ENCODE peak calls at places on chromosomes 13 and 19, in nine cellular contexts. Q, C, A, E, W, X, N, B and S are unnamed samples. For H3K27me3, the result is how much of the 10 kb centered on the place peaks cover.

GRCh38 chr19:3397266-3398022 is 31.1 kb downstream of the NFIC start:
- DNase-seq in Q (no peak), A (no peak), X (peak), B (peak), W (no peak), N (peak), E (no peak), C (no peak), S (peak)

GRCh38 chr19:8451885-8452284 is 7.1 kb downstream of the HNRNPM start:
- DNase-seq in X (no peak), N (no peak), A (peak), C (no peak), W (no peak), B (no peak), E (no peak), Q (no peak), S (no peak)

GRCh38 chr13:90003566-90003965 is 1343.9 kb upstream of the MIR17HG start:
- DNase-seq in A (no peak), Q (no peak), E (no peak), X (no peak), C (no peak), W (no peak), N (no peak), B (no peak), S (no peak)

GRCh38 chr13:23794267-23795161 is 94.7 kb downstream of the MIPEP start:
- DNase-seq in B (no peak), N (no peak), A (no peak), Q (no peak), C (no peak), X (no peak), E (no peak), W (peak), S (no peak)

GRCh38 chr13:60583911-60584753 is 187.1 kb downstream of the TDRD3 start:
- DNase-seq in W (peak), N (no peak), Q (no peak), X (peak), E (no peak), B (no peak), A (no peak), C (peak), S (no peak)

GRCh38 chr13:73194310-73194709 is 135.5 kb downstream of the KLF5 start:
- DNase-seq in A (peak), B (no peak), W (no peak), X (peak), E (no peak), Q (no peak), C (no peak), N (no peak), S (peak)

GRCh38 chr19:13797870-13798269 is 2.6 kb downstream of the ZSWIM4 start:
- DNase-seq in X (no peak), B (no peak), W (no peak), C (no peak), Q (no peak), E (no peak), N (peak), A (no peak), S (no peak)

GRCh38 chr19:18085702-18086457 is 854 bp downstream of the IL12RB1 start:
- DNase-seq in C (no peak), X (no peak), E (no peak), W (no peak), A (no peak), B (no peak), Q (no peak), N (no peak), S (no peak)

GRCh38 chr13:20305587-20305986 is 73.5 kb upstream of the GJB6 start:
- DNase-seq in W (no peak), A (no peak), X (no peak), B (no peak), E (no peak), C (no peak), N (no peak), Q (no peak), S (no peak)

GRCh38 chr13:109743706-109744453 is 42.5 kb downstream of the IRS2 start:
- DNase-seq in W (peak), X (peak), B (no peak), C (no peak), A (peak), N (no peak), Q (no peak), E (no peak), S (peak)

GRCh38 chr13:100209857-100210580 is 121.1 kb downstream of the PCCA start:
- DNase-seq in N (no peak), A (no peak), B (no peak), W (no peak), X (no peak), C (no peak), E (no peak), Q (no peak), S (no peak)

GRCh38 chr13:113633485-113633873 is 24.5 kb downstream of the ATP4B start:
- DNase-seq in B (peak), C (peak), X (no peak), N (no peak), W (no peak), E (no peak), A (no peak), Q (peak), S (no peak)

GRCh38 chr19:45097776-45098520 is 5.0 kb downstream of the PPP1R37 start:
- DNase-seq in B (no peak), A (peak), C (peak), X (no peak), Q (peak), W (peak), N (peak), E (no peak), S (peak)

GRCh38 chr19:3149526-3150505 is 14.0 kb downstream of the GNA15 start:
- DNase-seq in N (no peak), E (no peak), A (no peak), C (no peak), Q (no peak), X (no peak), B (no peak), W (no peak), S (no peak)

GRCh38 chr19:17327654-17328516 is 6.8 kb downstream of the ANO8 start:
- DNase-seq in N (peak), E (no peak), Q (peak), W (no peak), C (peak), A (peak), X (peak), B (peak), S (peak)

GRCh38 chr13:70385852-70386251 is 277.6 kb upstream of the KLHL1 start:
- DNase-seq in A (no peak), N (no peak), X (no peak), W (no peak), Q (no peak), C (no peak), E (no peak), B (no peak), S (no peak)

GRCh38 chr13:99268822-99269221 is 10.6 kb upstream of the GPR18 start:
- DNase-seq in W (no peak), A (no peak), E (no peak), B (no peak), N (no peak), X (no peak), Q (no peak), C (no peak), S (no peak)

GRCh38 chr19:17402982-17403855 is 2.2 kb downstream of the BST2 start:
- DNase-seq in A (peak), B (no peak), Q (no peak), X (no peak), C (no peak), E (no peak), N (no peak), W (no peak), S (no peak)

GRCh38 chr19:1592023-1592754 is 476 bp downstream of the MBD3 start:
- DNase-seq in E (peak), B (peak), N (peak), C (peak), X (peak), W (peak), Q (peak), A (peak), S (peak)

GRCh38 chr19:3785464-3785937 is 680 bp downstream of the MATK start:
- DNase-seq in N (no peak), Q (no peak), E (no peak), B (no peak), A (no peak), C (no peak), W (no peak), X (no peak), S (no peak)

GRCh38 chr19:6091771-6092291 is 18.5 kb downstream of the RFX2 start:
- DNase-seq in C (no peak), E (no peak), A (peak), N (no peak), Q (no peak), W (no peak), B (no peak), X (peak), S (peak)

DNA sequence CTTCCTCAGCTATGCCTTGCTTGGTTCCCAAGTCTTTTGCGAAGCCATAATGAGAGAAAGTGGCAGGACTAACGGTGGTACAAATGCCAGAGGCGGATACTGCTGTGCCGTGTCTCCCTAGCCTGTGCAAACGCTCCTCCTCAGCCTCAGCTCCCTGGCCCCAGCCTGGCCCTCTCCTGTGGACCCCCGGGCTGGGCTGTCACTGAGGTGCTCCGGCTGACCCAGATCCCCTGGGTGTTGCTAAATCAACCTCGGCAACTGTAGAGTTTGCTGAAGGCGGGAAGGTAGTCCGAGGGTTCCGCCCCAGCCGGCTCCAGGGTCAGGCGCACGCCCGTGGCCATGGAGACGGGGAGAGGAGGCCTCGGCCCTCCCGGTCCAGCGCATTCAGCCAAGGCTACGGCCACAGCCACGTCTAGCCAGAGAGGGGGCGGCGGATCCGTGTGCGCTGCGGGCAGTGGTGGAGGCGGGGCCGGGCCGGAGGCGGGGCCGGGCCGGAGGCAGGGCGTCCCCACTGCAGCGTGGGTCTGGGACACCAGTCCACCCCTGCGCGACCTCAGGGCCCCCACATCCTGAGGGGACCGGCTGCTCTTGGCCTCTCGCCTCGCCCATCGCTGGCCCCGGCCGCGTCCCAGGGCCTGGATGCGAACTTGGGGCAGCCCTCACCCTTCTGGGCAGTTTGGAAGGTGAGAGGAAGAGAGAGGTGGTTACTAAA is 16.4 kb upstream of the ZNF492 start:
- DNase-seq in W (no peak), N (no peak), Q (no peak), A (no peak), X (no peak), E (no peak), C (no peak), B (no peak), S (no peak)
- H3K27me3 ChIP-seq in W (under half), N (under half), Q (under half), A (under half), X (under half), E (under half), C (under half), B (under half), S (under half)

DNA sequence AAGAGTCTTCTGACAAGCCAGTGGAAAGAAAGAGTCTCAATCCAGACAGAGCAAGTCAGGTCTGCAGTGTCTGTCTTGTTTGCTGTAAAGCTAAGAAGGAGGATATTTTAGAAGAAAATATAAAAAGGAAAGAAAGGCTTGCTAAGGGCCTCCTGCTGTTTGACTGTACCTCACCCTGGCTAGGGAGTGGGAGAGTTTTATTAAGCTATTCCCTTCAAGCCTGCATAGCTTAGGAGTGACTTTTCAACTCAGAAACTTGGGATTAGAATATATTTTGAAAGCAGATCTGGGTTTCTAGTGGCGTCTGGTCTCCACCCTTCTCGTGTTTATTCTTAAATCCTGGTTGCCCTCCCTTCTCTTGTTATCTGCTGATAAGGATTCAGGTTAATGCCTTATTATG is 460.0 kb downstream of the COG6 start:
- DNase-seq in Q (no peak), C (no peak), N (no peak), E (no peak), X (no peak), W (no peak), A (no peak), B (no peak), S (no peak)
- H3K27me3 ChIP-seq in Q (under half), C (under half), N (under half), E (under half), X (under half), W (under half), A (under half), B (under half), S (under half)

GRCh38 chr13:51006067-51006800 is 96.6 kb downstream of the RNASEH2B start:
- DNase-seq in B (no peak), W (no peak), N (no peak), C (no peak), E (no peak), X (no peak), A (peak), Q (no peak), S (peak)
- H3K27me3 ChIP-seq in B (under half), W (under half), N (under half), C (under half), E (under half), X (under half), A (under half), Q (under half), S (under half)

DNA sequence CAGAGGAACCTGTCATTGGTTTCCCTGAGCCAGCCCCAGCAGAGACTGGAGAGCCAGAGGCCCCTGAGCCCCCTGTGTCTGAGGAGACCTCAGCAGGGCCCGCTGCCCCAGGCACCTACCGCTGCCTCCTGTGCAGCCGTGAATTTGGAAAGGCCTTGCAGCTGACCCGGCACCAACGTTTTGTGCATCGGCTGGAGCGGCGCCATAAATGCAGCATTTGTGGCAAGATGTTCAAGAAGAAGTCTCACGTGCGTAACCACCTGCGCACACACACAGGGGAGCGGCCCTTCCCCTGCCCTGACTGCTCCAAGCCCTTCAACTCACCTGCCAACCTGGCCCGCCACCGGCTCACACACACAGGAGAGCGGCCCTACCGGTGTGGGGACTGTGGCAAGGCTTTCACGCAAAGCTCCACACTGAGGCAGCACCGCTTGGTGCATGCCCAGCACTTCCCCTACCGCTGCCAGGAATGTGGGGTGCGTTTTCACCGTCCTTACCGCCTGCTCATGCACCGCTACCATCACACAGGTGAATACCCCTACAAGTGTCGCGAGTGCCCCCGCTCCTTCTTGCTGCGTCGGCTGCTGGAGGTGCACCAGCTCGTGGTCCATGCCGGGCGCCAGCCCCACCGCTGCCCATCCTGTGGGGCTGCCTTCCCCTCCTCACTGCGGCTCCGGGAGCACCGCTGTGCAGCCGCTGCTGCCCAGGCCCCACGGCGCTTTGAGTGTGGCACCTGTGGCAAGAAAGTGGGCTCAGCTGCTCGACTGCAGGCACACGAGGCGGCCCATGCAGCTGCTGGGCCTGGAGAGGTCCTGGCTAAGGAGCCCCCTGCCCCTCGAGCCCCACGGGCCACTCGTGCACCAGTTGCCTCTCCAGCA is 4.2 kb downstream of the ZNF574 start:
- DNase-seq in B (peak), W (no peak), N (no peak), C (no peak), X (no peak), Q (no peak), A (no peak), E (no peak), S (no peak)
- H3K27me3 ChIP-seq in B (under half), W (under half), N (under half), C (under half), X (under half), Q (under half), A (under half), E (under half), S (under half)

GRCh38 chr13:97215325-97215724 is 6.8 kb upstream of the MBNL2 start:
- DNase-seq in X (no peak), A (no peak), C (no peak), N (no peak), W (no peak), E (no peak), Q (no peak), B (no peak), S (no peak)
- H3K27me3 ChIP-seq in X (under half), A (under half), C (under half), N (under half), W (under half), E (under half), Q (under half), B (under half), S (under half)

GRCh38 chr19:46265217-46265828 is 31.5 kb upstream of the HIF3A start:
- DNase-seq in X (peak), N (peak), C (no peak), B (peak), A (peak), W (peak), Q (no peak), E (no peak), S (peak)

GRCh38 chr19:46270521-46271256 is 26.2 kb upstream of the HIF3A start:
- DNase-seq in X (no peak), A (no peak), N (no peak), Q (no peak), E (no peak), W (no peak), B (no peak), C (no peak), S (no peak)

GRCh38 chr19:46271488-46272197 is 25.2 kb upstream of the HIF3A start:
- DNase-seq in X (no peak), N (no peak), A (peak), C (no peak), B (no peak), E (no peak), Q (no peak), W (no peak), S (no peak)

DNA sequence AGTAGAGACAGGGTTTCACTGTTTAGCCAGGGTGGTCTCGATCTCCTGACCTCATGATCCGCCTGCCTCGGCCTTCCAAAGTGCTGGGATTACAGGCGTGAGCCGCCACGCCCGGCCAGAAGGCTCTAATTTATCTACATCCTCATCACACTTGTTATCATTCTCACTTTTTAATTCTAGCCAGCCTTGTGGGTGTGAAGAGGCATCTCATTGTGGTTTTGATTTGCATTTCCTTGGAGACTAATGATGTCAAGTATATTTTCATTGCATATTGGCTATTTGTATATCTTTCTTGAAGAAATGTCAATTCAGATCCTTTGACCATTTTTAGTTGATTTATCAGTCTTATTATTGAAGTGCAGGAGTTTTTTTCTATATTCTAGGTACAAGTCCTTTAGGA is 27.8 kb upstream of the HIF3A start:
- DNase-seq in W (no peak), N (no peak), C (no peak), A (no peak), Q (no peak), B (no peak), X (no peak), E (no peak), S (no peak)
- H3K27me3 ChIP-seq in W (under half), N (under half), C (under half), A (under half), Q (under half), B (under half), X (under half), E (under half), S (under half)

GRCh38 chr19:41914191-41914834 is 13.9 kb downstream of the ERFL start:
- DNase-seq in E (no peak), C (no peak), W (no peak), X (no peak), N (no peak), A (no peak), Q (no peak), B (no peak), S (no peak)
- H3K27me3 ChIP-seq in E (under half), C (half or more), W (half or more), X (half or more), N (half or more), A (half or more), Q (under half), B (under half), S (under half)

DNA sequence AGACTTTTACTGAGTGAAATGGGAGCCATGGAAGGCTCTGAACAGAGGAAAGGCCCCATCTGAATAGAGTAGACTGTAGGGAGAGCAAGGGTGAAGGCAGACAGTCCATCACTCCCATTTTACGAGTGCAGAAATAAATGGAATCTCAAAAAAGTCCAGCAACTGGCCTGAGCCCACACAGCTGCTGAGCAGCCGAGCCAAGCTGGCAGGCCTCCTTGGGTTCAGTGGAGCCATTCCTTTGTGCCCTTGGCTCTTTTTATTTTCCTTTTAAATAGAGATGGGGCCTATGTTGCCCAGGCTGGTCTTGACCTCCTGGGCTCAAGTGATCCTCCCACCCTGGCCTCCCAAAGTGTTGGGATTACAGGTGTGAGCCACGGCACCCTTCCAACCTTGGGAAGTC is 1.0 kb upstream of the MYH14 start:
- DNase-seq in C (no peak), Q (no peak), E (no peak), W (no peak), N (no peak), A (no peak), X (no peak), B (no peak), S (no peak)
- H3K27me3 ChIP-seq in C (under half), Q (under half), E (under half), W (under half), N (under half), A (under half), X (half or more), B (under half), S (under half)